ENCODE peak calls at places on chromosomes 5 and 9, in nine cellular contexts. D is RPMI8226; H is GM23248; O is psoas muscle; Y is activated T-cell treated with anti-CD3 and anti-CD28 coated beads for 24 hours; Q is stimulated activated CD4-positive, alpha-beta T cell treated with anti-CD3 and anti-CD28 coated beads, Interleukin-12 subunit alpha, Interleukin-12 subunit beta, amount 100 ng/mL, for 4 hours; J is AG20443; X is ACHN; P is activated CD4-positive, CD25-positive, alpha-beta regulatory T cell. I is an unnamed sample.

GRCh38 chr9:97632406-97632991 is 669 bp downstream of the TSTD2 start:
- DNase-seq in D (peak; percentile 53), H (peak; percentile 88), O (peak; percentile 55), Y (no peak), Q (peak; percentile 19), J (no peak), X (peak; percentile 62), P (no peak), I (peak; percentile 78)

GRCh38 chr5:139642213-139642612 is 5.9 kb upstream of the CXXC5 start:
- DNase-seq in D (no peak), H (no peak), O (no peak), Y (no peak), Q (no peak), J (no peak), X (no peak), P (no peak), I (no peak)

GRCh38 chr5:2207966-2208544 is 325.3 kb upstream of the IRX4 start:
- DNase-seq in D (peak; percentile 67), H (no peak), O (no peak), Y (no peak), Q (no peak), J (no peak), X (peak; percentile 11), P (no peak), I (peak; percentile 68)

GRCh38 chr5:144295284-144295683 is 124.6 kb downstream of the KCTD16 start:
- DNase-seq in D (no peak), H (no peak), O (no peak), Y (no peak), Q (no peak), J (no peak), X (no peak), P (no peak), I (no peak)

GRCh38 chr9:136792321-136793062 is 1.3 kb downstream of the TMEM141 start:
- DNase-seq in D (no peak), H (no peak), O (no peak), Y (no peak), Q (no peak), J (no peak), X (no peak), P (no peak), I (no peak)

GRCh38 chr9:111414406-111414805 is 69.8 kb downstream of the ECPAS start:
- DNase-seq in D (no peak), H (no peak), O (no peak), Y (no peak), Q (no peak), J (no peak), X (no peak), P (no peak), I (no peak)

GRCh38 chr9:89764217-89764616 is 159.4 kb downstream of the GADD45G start:
- DNase-seq in D (no peak), H (no peak), O (no peak), Y (no peak), Q (no peak), J (no peak), X (no peak), P (no peak), I (no peak)

GRCh38 chr5:53430618-53431252 is 49.7 kb upstream of the FST start:
- DNase-seq in D (no peak), H (peak; percentile 80), O (no peak), Y (no peak), Q (no peak), J (peak; percentile 51), X (peak; percentile 29), P (no peak), I (peak; percentile 30)

GRCh38 chr9:103397868-103398600 is 402.9 kb downstream of the CYLC2 start:
- DNase-seq in D (peak; percentile 73), H (peak; percentile 29), O (no peak), Y (peak; percentile 4), Q (peak; percentile 1), J (peak; percentile 7), X (peak; percentile 59), P (no peak), I (peak; percentile 60)

GRCh38 chr9:114050646-114051045 is 27.5 kb downstream of the AMBP start:
- DNase-seq in D (no peak), H (no peak), O (no peak), Y (no peak), Q (no peak), J (no peak), X (no peak), P (no peak), I (no peak)

GRCh38 chr9:92961627-92962302 is 14.4 kb downstream of the FGD3 start:
- DNase-seq in D (peak; percentile 86), H (no peak), O (no peak), Y (peak; percentile 41), Q (no peak), J (no peak), X (no peak), P (no peak), I (no peak)

GRCh38 chr5:112312295-112312694 is 106.8 kb downstream of the EPB41L4A start:
- DNase-seq in D (no peak), H (no peak), O (no peak), Y (no peak), Q (no peak), J (no peak), X (no peak), P (no peak), I (no peak)

GRCh38 chr9:136095028-136095494 is at the start of gene NACC2:
- DNase-seq in D (peak; percentile 85), H (peak; percentile 84), O (peak; percentile 79), Y (no peak), Q (peak; percentile 37), J (peak; percentile 90), X (peak; percentile 69), P (no peak), I (peak; percentile 71)

GRCh38 chr5:176529116-176529823 is 7.9 kb downstream of the RNF44 start:
- DNase-seq in D (no peak), H (no peak), O (no peak), Y (no peak), Q (no peak), J (no peak), X (no peak), P (no peak), I (no peak)

GRCh38 chr9:12817702-12818101 is 42.9 kb downstream of the LURAP1L start:
- DNase-seq in D (no peak), H (peak; percentile 32), O (no peak), Y (no peak), Q (no peak), J (no peak), X (no peak), P (no peak), I (peak; percentile 88)

GRCh38 chr5:169566202-169566601 is 17.4 kb upstream of the SPDL1 start:
- DNase-seq in D (no peak), H (no peak), O (no peak), Y (no peak), Q (no peak), J (no peak), X (no peak), P (no peak), I (no peak)

GRCh38 chr5:60495644-60496520 is 204.1 kb downstream of the DEPDC1B start:
- DNase-seq in D (no peak), H (no peak), O (no peak), Y (no peak), Q (no peak), J (no peak), X (no peak), P (no peak), I (no peak)

GRCh38 chr5:163433271-163433670 is 4.1 kb upstream of the CCNG1 start:
- DNase-seq in D (no peak), H (no peak), O (no peak), Y (no peak), Q (no peak), J (no peak), X (no peak), P (no peak), I (no peak)

GRCh38 chr9:28301281-28301680 is 728.0 kb upstream of the C9orf72 start:
- DNase-seq in D (no peak), H (no peak), O (no peak), Y (no peak), Q (no peak), J (no peak), X (peak; percentile 32), P (no peak), I (no peak)

GRCh38 chr9:36820392-36820861 is 213.6 kb downstream of the PAX5 start:
- DNase-seq in D (no peak), H (no peak), O (no peak), Y (no peak), Q (no peak), J (no peak), X (no peak), P (no peak), I (no peak)

I was measured in HT-29.